ENCODE peak calls at places on chromosomes 3 and 15, in six cellular contexts. F, N, Z, A, Y and D are unnamed samples.
A peak's percentile ranks its signal among the peaks of the same experiment; 100 is the strongest.

GRCh38 chr3:30598663-30599545 is 7.5 kb upstream of the TGFBR2 start:
- DNase-seq in F (no peak), N (no peak), Z (no peak), A (no peak), Y (no peak), D (no peak)

GRCh38 chr15:66701422-66702034 is 508 bp upstream of the SMAD6 start:
- DNase-seq in F (no peak), N (no peak), Z (peak; percentile 84), A (no peak), Y (no peak), D (no peak)

GRCh38 chr15:71337197-71337845 is 222.1 kb downstream of the THSD4 start:
- DNase-seq in F (no peak), N (no peak), Z (no peak), A (no peak), Y (peak; percentile 73), D (no peak)

GRCh38 chr15:84099181-84099580 is 136.4 kb upstream of the GOLGA6L4 start:
- DNase-seq in F (no peak), N (no peak), Z (no peak), A (no peak), Y (no peak), D (no peak)

GRCh38 chr3:14803101-14803980 is 15.4 kb upstream of the FGD5 start:
- DNase-seq in F (no peak), N (no peak), Z (no peak), A (peak; percentile 87), Y (no peak), D (no peak)

GRCh38 chr3:186283651-186284445 is 78.2 kb downstream of the DGKG start:
- DNase-seq in F (no peak), N (no peak), Z (no peak), A (no peak), Y (no peak), D (no peak)

GRCh38 chr3:61601831-61602230 is 40.5 kb downstream of the PTPRG start:
- DNase-seq in F (peak; percentile 64), N (no peak), Z (no peak), A (no peak), Y (no peak), D (no peak)

GRCh38 chr15:70121656-70122297 is 24.1 kb upstream of the TLE3 start:
- DNase-seq in F (peak; percentile 81), N (no peak), Z (no peak), A (no peak), Y (no peak), D (no peak)

GRCh38 chr15:98946301-98947255 is 61.0 kb downstream of the PGPEP1L start:
- DNase-seq in F (peak; percentile 69), N (no peak), Z (no peak), A (no peak), Y (no peak), D (peak; percentile 62)

GRCh38 chr3:44339990-44340389 is 1.4 kb downstream of the TCAIM start:
- DNase-seq in F (no peak), N (no peak), Z (no peak), A (no peak), Y (no peak), D (no peak)

GRCh38 chr15:92979011-92979701 is 79.0 kb downstream of the CHD2 start:
- DNase-seq in F (no peak), N (no peak), Z (no peak), A (no peak), Y (no peak), D (no peak)

GRCh38 chr15:100703032-100703578 is 100.7 kb downstream of the ASB7 start:
- DNase-seq in F (peak; percentile 34), N (no peak), Z (no peak), A (no peak), Y (no peak), D (no peak)

GRCh38 chr15:41695750-41696436 is 35.7 kb downstream of the MGA start:
- DNase-seq in F (no peak), N (peak; percentile 34), Z (peak; percentile 84), A (peak; percentile 16), Y (no peak), D (no peak)

GRCh38 chr3:64054488-64054887 is 31.2 kb upstream of the PSMD6 start:
- DNase-seq in F (no peak), N (no peak), Z (no peak), A (peak; percentile 52), Y (no peak), D (no peak)

GRCh38 chr3:156725706-156726105 is 51.3 kb downstream of the TIPARP start:
- DNase-seq in F (no peak), N (no peak), Z (no peak), A (peak; percentile 59), Y (no peak), D (no peak)

GRCh38 chr3:66236281-66236680 is 15.5 kb downstream of the SLC25A26 start:
- DNase-seq in F (no peak), N (no peak), Z (peak; percentile 30), A (no peak), Y (no peak), D (no peak)

GRCh38 chr3:134874737-134875413 is 79.8 kb downstream of the EPHB1 start:
- DNase-seq in F (no peak), N (no peak), Z (no peak), A (no peak), Y (no peak), D (no peak)

GRCh38 chr3:79560698-79561097 is 207.1 kb downstream of the ROBO1 start:
- DNase-seq in F (no peak), N (no peak), Z (no peak), A (no peak), Y (no peak), D (no peak)

GRCh38 chr15:77633913-77634265 is 1.2 kb upstream of the LINGO1 start:
- DNase-seq in F (no peak), N (no peak), Z (no peak), A (peak; percentile 21), Y (no peak), D (no peak)

GRCh38 chr3:45479627-45480026 is 91.3 kb downstream of the LARS2 start:
- DNase-seq in F (no peak), N (no peak), Z (peak; percentile 17), A (no peak), Y (no peak), D (no peak)

GRCh38 chr15:65869954-65870871 is 922 bp downstream of the RAB11A start:
- DNase-seq in F (peak; percentile 74), N (no peak), Z (peak; percentile 41), A (peak; percentile 73), Y (no peak), D (peak; percentile 71)

GRCh38 chr15:100596792-100597191 is 5.2 kb downstream of the LINS1 start:
- DNase-seq in F (no peak), N (peak; percentile 95), Z (peak; percentile 13), A (peak; percentile 60), Y (no peak), D (no peak)

GRCh38 chr15:71341811-71342550 is 226.7 kb downstream of the THSD4 start:
- DNase-seq in F (no peak), N (no peak), Z (no peak), A (no peak), Y (no peak), D (no peak)

GRCh38 chr15:90173372-90173771 is 27.8 kb upstream of the SEMA4B start:
- DNase-seq in F (no peak), N (no peak), Z (no peak), A (no peak), Y (no peak), D (no peak)

GRCh38 chr3:176147251-176147650 is 1050.0 kb downstream of the TBL1XR1 start:
- DNase-seq in F (no peak), N (no peak), Z (no peak), A (no peak), Y (peak; percentile 24), D (no peak)

GRCh38 chr15:74024687-74025086 is 30.2 kb downstream of the PML start:
- DNase-seq in F (no peak), N (no peak), Z (no peak), A (no peak), Y (no peak), D (no peak)

GRCh38 chr3:192816274-192816853 is 89.0 kb upstream of the FGF12 start:
- DNase-seq in F (no peak), N (no peak), Z (peak; percentile 71), A (peak; percentile 62), Y (no peak), D (no peak)

GRCh38 chr3:134357914-134358811 is 16.1 kb downstream of the AMOTL2 start:
- DNase-seq in F (no peak), N (no peak), Z (peak; percentile 91), A (peak; percentile 85), Y (peak; percentile 75), D (peak; percentile 32)

GRCh38 chr3:196321162-196321561 is 3.1 kb upstream of the DYNLT2B start:
- DNase-seq in F (no peak), N (no peak), Z (no peak), A (no peak), Y (no peak), D (no peak)